ENCODE peak calls at places on chromosomes 3 and 15, in nine cellular contexts. R is CD4-positive, alpha-beta memory T cell; Q is EH; F is omental fat pad; G is KBM-7; D is neuronal stem cell; V is stimulated activated CD8-positive, alpha-beta memory T cell treated with anti-CD3 and anti-CD28 coated beads, Interleukin-4, amount 100 ng/mL, for 48 hours; U is NCI-H2029; N is stimulated activated CD4-positive, alpha-beta T cell treated with anti-CD3 and anti-CD28 coated beads, TNF-alpha, amount 100 ng/mL, for 4 hours. Y is an unnamed sample.

GRCh38 chr3:144549161-144549560 is 577.5 kb downstream of the DIPK2A start:
- DNase-seq in R (no peak), Q (no peak), F (no peak), G (no peak), D (peak; percentile 33), V (no peak), U (no peak), N (no peak), Y (no peak)

GRCh38 chr15:52787123-52787503 is 3.0 kb downstream of the ONECUT1 start:
- DNase-seq in R (no peak), Q (no peak), F (no peak), G (no peak), D (no peak), V (no peak), U (no peak), N (no peak), Y (no peak)

GRCh38 chr15:78389356-78389755 is 48.7 kb upstream of the IREB2 start:
- DNase-seq in R (no peak), Q (peak; percentile 72), F (no peak), G (no peak), D (no peak), V (no peak), U (no peak), N (no peak), Y (no peak)

GRCh38 chr15:89837134-89837829 is 22.6 kb upstream of the ANPEP start:
- DNase-seq in R (no peak), Q (peak; percentile 63), F (no peak), G (peak; percentile 76), D (no peak), V (no peak), U (no peak), N (no peak), Y (peak; percentile 21)

GRCh38 chr3:50238549-50239026 is 2.6 kb downstream of the GNAI2 start:
- DNase-seq in R (no peak), Q (peak; percentile 49), F (no peak), G (no peak), D (no peak), V (peak; percentile 44), U (no peak), N (no peak), Y (no peak)

GRCh38 chr3:37729119-37729518 is 132.6 kb upstream of the CTDSPL start:
- DNase-seq in R (no peak), Q (peak; percentile 21), F (no peak), G (no peak), D (no peak), V (no peak), U (no peak), N (no peak), Y (no peak)

GRCh38 chr15:39580630-39581500 is at the start of gene THBS1:
- DNase-seq in R (no peak), Q (peak; percentile 98), F (peak; percentile 83), G (no peak), D (peak; percentile 91), V (peak; percentile 70), U (no peak), N (no peak), Y (no peak)

GRCh38 chr3:21750831-21751391 is at the start of gene ZNF385D:
- DNase-seq in R (no peak), Q (peak; percentile 63), F (no peak), G (no peak), D (peak; percentile 71), V (no peak), U (no peak), N (no peak), Y (no peak)

GRCh38 chr3:188387921-188388320 is 234.0 kb downstream of the LPP start:
- DNase-seq in R (no peak), Q (no peak), F (no peak), G (no peak), D (no peak), V (no peak), U (no peak), N (no peak), Y (no peak)

GRCh38 chr15:65377976-65378366 is at the start of gene IGDCC3:
- DNase-seq in R (no peak), Q (no peak), F (no peak), G (peak; percentile 25), D (peak; percentile 82), V (no peak), U (no peak), N (no peak), Y (no peak)

GRCh38 chr3:42772670-42773408 is at the start of gene CCDC13:
- DNase-seq in R (peak; percentile 78), Q (peak; percentile 91), F (peak; percentile 90), G (peak; percentile 95), D (peak; percentile 92), V (peak; percentile 98), U (peak; percentile 89), N (peak; percentile 69), Y (peak; percentile 89)

GRCh38 chr15:31125061-31125460 is 23.5 kb upstream of the TRPM1 start:
- DNase-seq in R (no peak), Q (no peak), F (no peak), G (no peak), D (no peak), V (no peak), U (no peak), N (no peak), Y (no peak)

GRCh38 chr15:31555022-31555421 is 228.4 kb downstream of the KLF13 start:
- DNase-seq in R (no peak), Q (no peak), F (no peak), G (no peak), D (no peak), V (no peak), U (no peak), N (no peak), Y (no peak)

GRCh38 chr3:71504250-71505036 is 79.1 kb downstream of the FOXP1 start:
- DNase-seq in R (no peak), Q (peak; percentile 95), F (no peak), G (no peak), D (no peak), V (peak; percentile 55), U (no peak), N (peak; percentile 45), Y (no peak)

GRCh38 chr3:160090653-160091052 is 102.0 kb downstream of the IL12A start:
- DNase-seq in R (no peak), Q (no peak), F (no peak), G (no peak), D (no peak), V (no peak), U (no peak), N (no peak), Y (no peak)

GRCh38 chr3:5264093-5264610 is 76.6 kb downstream of the EDEM1 start:
- DNase-seq in R (no peak), Q (peak; percentile 75), F (no peak), G (no peak), D (no peak), V (no peak), U (no peak), N (no peak), Y (no peak)

GRCh38 chr3:9957214-9957613 is 5.0 kb upstream of the PRRT3 start:
- DNase-seq in R (no peak), Q (peak; percentile 44), F (no peak), G (no peak), D (no peak), V (no peak), U (no peak), N (no peak), Y (no peak)

GRCh38 chr3:180983136-180983535 is 6.4 kb downstream of the DNAJC19 start:
- DNase-seq in R (no peak), Q (no peak), F (no peak), G (no peak), D (no peak), V (no peak), U (no peak), N (no peak), Y (no peak)

GRCh38 chr3:191889781-191890180 is 428.8 kb downstream of the PYDC2 start:
- DNase-seq in R (no peak), Q (no peak), F (no peak), G (no peak), D (no peak), V (no peak), U (no peak), N (no peak), Y (no peak)

GRCh38 chr3:66259721-66260255 is 39.0 kb downstream of the SLC25A26 start:
- DNase-seq in R (no peak), Q (no peak), F (no peak), G (no peak), D (no peak), V (no peak), U (no peak), N (no peak), Y (no peak)

GRCh38 chr3:46440531-46441294 is 24.0 kb downstream of the LTF start:
- DNase-seq in R (peak; percentile 31), Q (no peak), F (no peak), G (peak; percentile 78), D (no peak), V (peak; percentile 30), U (no peak), N (peak; percentile 10), Y (peak; percentile 74)

GRCh38 chr15:88878720-88879184 is 16.6 kb downstream of the HAPLN3 start:
- DNase-seq in R (peak; percentile 15), Q (peak; percentile 60), F (no peak), G (peak; percentile 76), D (peak; percentile 27), V (peak; percentile 60), U (no peak), N (no peak), Y (peak; percentile 40)

GRCh38 chr3:65210026-65210814 is 522.4 kb upstream of the ADAMTS9 start:
- DNase-seq in R (no peak), Q (no peak), F (no peak), G (no peak), D (no peak), V (no peak), U (no peak), N (no peak), Y (no peak)

GRCh38 chr3:165624761-165625160 is 212.5 kb downstream of the BCHE start:
- DNase-seq in R (no peak), Q (no peak), F (no peak), G (peak; percentile 5), D (no peak), V (no peak), U (no peak), N (no peak), Y (no peak)

GRCh38 chr15:34116620-34117019 is 14.7 kb downstream of the PGBD4 start:
- DNase-seq in R (no peak), Q (peak; percentile 49), F (no peak), G (no peak), D (no peak), V (no peak), U (no peak), N (no peak), Y (no peak)

GRCh38 chr15:77292924-77293558 is 126.9 kb downstream of the PEAK1 start:
- DNase-seq in R (no peak), Q (peak; percentile 66), F (no peak), G (no peak), D (no peak), V (no peak), U (no peak), N (no peak), Y (no peak)

GRCh38 chr3:66095295-66096001 is 56.7 kb upstream of the MAGI1 start:
- DNase-seq in R (no peak), Q (no peak), F (no peak), G (no peak), D (no peak), V (no peak), U (no peak), N (no peak), Y (no peak)

GRCh38 chr3:52798978-52799476 is 4.4 kb downstream of the ITIH3 start:
- DNase-seq in R (no peak), Q (peak; percentile 17), F (no peak), G (peak; percentile 32), D (no peak), V (peak; percentile 50), U (no peak), N (no peak), Y (no peak)

GRCh38 chr15:89171136-89172072 is 50.0 kb downstream of the RLBP1 start:
- DNase-seq in R (no peak), Q (peak; percentile 52), F (no peak), G (peak; percentile 84), D (peak; percentile 65), V (peak; percentile 69), U (peak; percentile 25), N (no peak), Y (peak; percentile 14)

GRCh38 chr3:160804762-160805161 is 48.7 kb downstream of the PPM1L start:
- DNase-seq in R (no peak), Q (peak; percentile 27), F (no peak), G (no peak), D (no peak), V (no peak), U (no peak), N (no peak), Y (no peak)

GRCh38 chr15:35067501-35068347 is 17.4 kb downstream of the NANOGP8 start:
- DNase-seq in R (no peak), Q (peak; percentile 33), F (no peak), G (no peak), D (no peak), V (no peak), U (no peak), N (no peak), Y (no peak)